ENCODE peak calls at places on chromosomes 12 and 14, in eight cellular contexts. One of them, this sample, is unnamed.

GRCh38 chr12:91400249-91400648 is 217.6 kb upstream of the DCN start:
- DNase-seq in ovary: no peak
- DNase-seq in lung microvascular endothelial cell: peak; percentile 24
- DNase-seq in fibroblast of lung: no peak
- DNase-seq in occipital lobe: no peak
- DNase-seq in pulmonary artery endothelial cell: peak; percentile 73
- DNase-seq in Calu3: no peak
- DNase-seq in activated CD8-positive, alpha-beta T cell treated with anti-CD3 and anti-CD28 coated beads, Interleukin-2, amount 10 ng/mL, durations not matched to agents 7 days and 5 days: no peak
- DNase-seq in this sample: peak; percentile 86

GRCh38 chr14:63855272-63855671 is 2.5 kb downstream of the SYNE2 start:
- DNase-seq in ovary: no peak
- DNase-seq in lung microvascular endothelial cell: no peak
- DNase-seq in fibroblast of lung: no peak
- DNase-seq in occipital lobe: no peak
- DNase-seq in pulmonary artery endothelial cell: no peak
- DNase-seq in Calu3: no peak
- DNase-seq in activated CD8-positive, alpha-beta T cell treated with anti-CD3 and anti-CD28 coated beads, Interleukin-2, amount 10 ng/mL, durations not matched to agents 7 days and 5 days: no peak
- DNase-seq in this sample: no peak

GRCh38 chr12:86154620-86155019 is 101.6 kb downstream of the MGAT4C start:
- DNase-seq in ovary: no peak
- DNase-seq in lung microvascular endothelial cell: no peak
- DNase-seq in fibroblast of lung: no peak
- DNase-seq in occipital lobe: no peak
- DNase-seq in pulmonary artery endothelial cell: no peak
- DNase-seq in Calu3: no peak
- DNase-seq in activated CD8-positive, alpha-beta T cell treated with anti-CD3 and anti-CD28 coated beads, Interleukin-2, amount 10 ng/mL, durations not matched to agents 7 days and 5 days: no peak
- DNase-seq in this sample: no peak

GRCh38 chr12:132145334-132145733 is 1.1 kb downstream of the NOC4L start:
- DNase-seq in ovary: no peak
- DNase-seq in lung microvascular endothelial cell: no peak
- DNase-seq in fibroblast of lung: no peak
- DNase-seq in occipital lobe: no peak
- DNase-seq in pulmonary artery endothelial cell: no peak
- DNase-seq in Calu3: no peak
- DNase-seq in activated CD8-positive, alpha-beta T cell treated with anti-CD3 and anti-CD28 coated beads, Interleukin-2, amount 10 ng/mL, durations not matched to agents 7 days and 5 days: no peak
- DNase-seq in this sample: no peak

GRCh38 chr14:103201801-103202200 is 78.5 kb downstream of the TNFAIP2 start:
- DNase-seq in ovary: no peak
- DNase-seq in lung microvascular endothelial cell: no peak
- DNase-seq in fibroblast of lung: no peak
- DNase-seq in occipital lobe: no peak
- DNase-seq in pulmonary artery endothelial cell: no peak
- DNase-seq in Calu3: no peak
- DNase-seq in activated CD8-positive, alpha-beta T cell treated with anti-CD3 and anti-CD28 coated beads, Interleukin-2, amount 10 ng/mL, durations not matched to agents 7 days and 5 days: no peak
- DNase-seq in this sample: no peak

GRCh38 chr12:95002754-95003153 is 743 bp downstream of the NDUFA12 start:
- DNase-seq in ovary: no peak
- DNase-seq in lung microvascular endothelial cell: no peak
- DNase-seq in fibroblast of lung: no peak
- DNase-seq in occipital lobe: no peak
- DNase-seq in pulmonary artery endothelial cell: no peak
- DNase-seq in Calu3: no peak
- DNase-seq in activated CD8-positive, alpha-beta T cell treated with anti-CD3 and anti-CD28 coated beads, Interleukin-2, amount 10 ng/mL, durations not matched to agents 7 days and 5 days: no peak
- DNase-seq in this sample: peak; percentile 24

GRCh38 chr12:4274396-4274959 is 916 bp downstream of the CCND2 start:
- DNase-seq in ovary: no peak
- DNase-seq in lung microvascular endothelial cell: peak; percentile 20
- DNase-seq in fibroblast of lung: no peak
- DNase-seq in occipital lobe: no peak
- DNase-seq in pulmonary artery endothelial cell: no peak
- DNase-seq in Calu3: no peak
- DNase-seq in activated CD8-positive, alpha-beta T cell treated with anti-CD3 and anti-CD28 coated beads, Interleukin-2, amount 10 ng/mL, durations not matched to agents 7 days and 5 days: peak; percentile 44
- DNase-seq in this sample: peak; percentile 46

GRCh38 chr14:76776306-76777251 is 15.3 kb downstream of the VASH1 start:
- DNase-seq in ovary: no peak
- DNase-seq in lung microvascular endothelial cell: no peak
- DNase-seq in fibroblast of lung: no peak
- DNase-seq in occipital lobe: no peak
- DNase-seq in pulmonary artery endothelial cell: no peak
- DNase-seq in Calu3: no peak
- DNase-seq in activated CD8-positive, alpha-beta T cell treated with anti-CD3 and anti-CD28 coated beads, Interleukin-2, amount 10 ng/mL, durations not matched to agents 7 days and 5 days: no peak
- DNase-seq in this sample: peak; percentile 42

GRCh38 chr12:98901189-98901588 is 256.1 kb downstream of the APAF1 start:
- DNase-seq in ovary: no peak
- DNase-seq in lung microvascular endothelial cell: peak; percentile 12
- DNase-seq in fibroblast of lung: no peak
- DNase-seq in occipital lobe: no peak
- DNase-seq in pulmonary artery endothelial cell: no peak
- DNase-seq in Calu3: no peak
- DNase-seq in activated CD8-positive, alpha-beta T cell treated with anti-CD3 and anti-CD28 coated beads, Interleukin-2, amount 10 ng/mL, durations not matched to agents 7 days and 5 days: no peak
- DNase-seq in this sample: peak; percentile 6

GRCh38 chr14:89719371-89720075 is 235.0 kb downstream of the EFCAB11 start:
- DNase-seq in ovary: no peak
- DNase-seq in lung microvascular endothelial cell: no peak
- DNase-seq in fibroblast of lung: no peak
- DNase-seq in occipital lobe: no peak
- DNase-seq in pulmonary artery endothelial cell: no peak
- DNase-seq in Calu3: no peak
- DNase-seq in activated CD8-positive, alpha-beta T cell treated with anti-CD3 and anti-CD28 coated beads, Interleukin-2, amount 10 ng/mL, durations not matched to agents 7 days and 5 days: no peak
- DNase-seq in this sample: peak; percentile 25

GRCh38 chr14:74919421-74920165 is 3.5 kb downstream of the RPS6KL1 start:
- DNase-seq in ovary: no peak
- DNase-seq in lung microvascular endothelial cell: peak; percentile 35
- DNase-seq in fibroblast of lung: peak; percentile 54
- DNase-seq in occipital lobe: no peak
- DNase-seq in pulmonary artery endothelial cell: no peak
- DNase-seq in Calu3: no peak
- DNase-seq in activated CD8-positive, alpha-beta T cell treated with anti-CD3 and anti-CD28 coated beads, Interleukin-2, amount 10 ng/mL, durations not matched to agents 7 days and 5 days: no peak
- DNase-seq in this sample: no peak

GRCh38 chr14:24913026-24913425 is 136.9 kb downstream of the STXBP6 start:
- DNase-seq in ovary: no peak
- DNase-seq in lung microvascular endothelial cell: no peak
- DNase-seq in fibroblast of lung: peak; percentile 48
- DNase-seq in occipital lobe: no peak
- DNase-seq in pulmonary artery endothelial cell: no peak
- DNase-seq in Calu3: no peak
- DNase-seq in activated CD8-positive, alpha-beta T cell treated with anti-CD3 and anti-CD28 coated beads, Interleukin-2, amount 10 ng/mL, durations not matched to agents 7 days and 5 days: no peak
- DNase-seq in this sample: no peak

GRCh38 chr12:91194500-91194899 is 11.9 kb upstream of the DCN start:
- DNase-seq in ovary: no peak
- DNase-seq in lung microvascular endothelial cell: no peak
- DNase-seq in fibroblast of lung: peak; percentile 70
- DNase-seq in occipital lobe: no peak
- DNase-seq in pulmonary artery endothelial cell: no peak
- DNase-seq in Calu3: no peak
- DNase-seq in activated CD8-positive, alpha-beta T cell treated with anti-CD3 and anti-CD28 coated beads, Interleukin-2, amount 10 ng/mL, durations not matched to agents 7 days and 5 days: no peak
- DNase-seq in this sample: no peak

GRCh38 chr14:34324363-34324795 is 137.7 kb downstream of the SPTSSA start:
- DNase-seq in ovary: no peak
- DNase-seq in lung microvascular endothelial cell: peak; percentile 40
- DNase-seq in fibroblast of lung: peak; percentile 23
- DNase-seq in occipital lobe: no peak
- DNase-seq in pulmonary artery endothelial cell: no peak
- DNase-seq in Calu3: peak; percentile 43
- DNase-seq in activated CD8-positive, alpha-beta T cell treated with anti-CD3 and anti-CD28 coated beads, Interleukin-2, amount 10 ng/mL, durations not matched to agents 7 days and 5 days: peak; percentile 44
- DNase-seq in this sample: peak; percentile 58

GRCh38 chr14:101359221-101360044 is 201.9 kb upstream of the DIO3 start:
- DNase-seq in ovary: peak; percentile 69
- DNase-seq in lung microvascular endothelial cell: no peak
- DNase-seq in fibroblast of lung: peak; percentile 22
- DNase-seq in occipital lobe: no peak
- DNase-seq in pulmonary artery endothelial cell: no peak
- DNase-seq in Calu3: no peak
- DNase-seq in activated CD8-positive, alpha-beta T cell treated with anti-CD3 and anti-CD28 coated beads, Interleukin-2, amount 10 ng/mL, durations not matched to agents 7 days and 5 days: no peak
- DNase-seq in this sample: no peak

GRCh38 chr12:49684310-49684854 is 22.8 kb downstream of the FMNL3 start:
- DNase-seq in ovary: no peak
- DNase-seq in lung microvascular endothelial cell: no peak
- DNase-seq in fibroblast of lung: no peak
- DNase-seq in occipital lobe: no peak
- DNase-seq in pulmonary artery endothelial cell: no peak
- DNase-seq in Calu3: no peak
- DNase-seq in activated CD8-positive, alpha-beta T cell treated with anti-CD3 and anti-CD28 coated beads, Interleukin-2, amount 10 ng/mL, durations not matched to agents 7 days and 5 days: no peak
- DNase-seq in this sample: no peak

This sample was measured in OCI-M1.